ENCODE peak calls at places on chromosomes 7 and 10, in nine cellular contexts. W is GM23338, U is A549, H is Panc1, P is SK-N-SH, Z is HepG2, N is K562, G is HCT116, T is GM12878. X is an unnamed sample.

GRCh38 chr10:7258948-7259523 is 151.8 kb downstream of the SFMBT2 start:
- DNase-seq in T (no peak), P (peak), U (no peak), N (no peak), W (no peak), G (no peak), Z (no peak), H (no peak), X (no peak)

GRCh38 chr10:88114368-88114767 is 250.9 kb downstream of the PTEN start:
- DNase-seq in P (peak), W (peak), H (peak), Z (peak), N (peak), T (no peak), G (peak), U (peak), X (no peak)

GRCh38 chr7:2773608-2774007 is 70.5 kb downstream of the GNA12 start:
- DNase-seq in N (no peak), U (no peak), G (no peak), H (no peak), W (no peak), T (no peak), Z (no peak), P (no peak), X (no peak)

GRCh38 chr7:142380064-142380463 is 122.2 kb upstream of the PRSS58 start:
- DNase-seq in W (no peak), G (no peak), H (no peak), U (no peak), T (no peak), P (no peak), N (no peak), Z (no peak), X (no peak)

GRCh38 chr10:131818510-131819234 is 82.1 kb upstream of the PPP2R2D start:
- DNase-seq in U (no peak), H (no peak), Z (no peak), W (no peak), P (peak), G (no peak), T (no peak), N (no peak), X (no peak)

GRCh38 chr10:74558403-74558802 is 268.0 kb upstream of the KAT6B start:
- DNase-seq in N (no peak), G (no peak), H (no peak), T (no peak), W (no peak), Z (no peak), U (no peak), P (no peak), X (no peak)

GRCh38 chr10:124354411-124355382 is 64.0 kb downstream of the OAT start:
- DNase-seq in P (peak), N (peak), W (peak), H (peak), Z (peak), T (no peak), U (peak), G (peak), X (peak)

GRCh38 chr7:30969604-30969970 is 5.8 kb downstream of the GHRHR start:
- DNase-seq in P (peak), G (no peak), N (no peak), U (no peak), Z (no peak), H (no peak), T (no peak), W (no peak), X (no peak)

GRCh38 chr10:44925224-44925623 is 14.1 kb downstream of the TMEM72 start:
- DNase-seq in U (no peak), Z (peak), W (peak), P (peak), G (no peak), H (no peak), T (no peak), N (peak), X (no peak)

GRCh38 chr10:122126763-122127659 is 138.0 kb downstream of the TACC2 start:
- DNase-seq in N (no peak), H (no peak), T (no peak), W (peak), Z (peak), U (peak), G (peak), P (no peak), X (no peak)

GRCh38 chr10:22252801-22253577 is 35.2 kb upstream of the EBLN1 start:
- DNase-seq in Z (no peak), W (peak), G (no peak), T (no peak), P (no peak), H (no peak), N (no peak), U (no peak), X (no peak)

GRCh38 chr7:135211179-135211945 is at the start of gene WDR91:
- DNase-seq in T (peak), P (peak), H (peak), W (peak), Z (peak), G (peak), U (peak), N (peak), X (peak)

GRCh38 chr7:42170724-42171123 is 66.3 kb downstream of the GLI3 start:
- DNase-seq in Z (no peak), G (no peak), N (no peak), H (no peak), P (no peak), T (no peak), W (no peak), U (no peak), X (no peak)

GRCh38 chr7:43362652-43363428 is 220.1 kb upstream of the STK17A start:
- DNase-seq in N (no peak), T (no peak), U (no peak), W (no peak), G (no peak), P (peak), Z (no peak), H (no peak), X (no peak)

GRCh38 chr10:69327463-69328345 is 49.4 kb downstream of the HK1 start:
- DNase-seq in Z (no peak), W (no peak), N (peak), G (no peak), T (no peak), P (no peak), U (no peak), H (no peak), X (peak)

GRCh38 chr7:2734084-2734601 is 46.1 kb downstream of the AMZ1 start:
- DNase-seq in U (no peak), G (no peak), W (no peak), H (no peak), P (no peak), T (no peak), N (no peak), Z (no peak), X (peak)

GRCh38 chr7:115630049-115630448 is 400.5 kb downstream of the TFEC start:
- DNase-seq in Z (no peak), P (no peak), W (no peak), G (no peak), H (no peak), U (no peak), N (no peak), T (no peak), X (no peak)

GRCh38 chr10:13099144-13099665 is 758 bp upstream of the OPTN start:
- DNase-seq in T (no peak), N (peak), W (peak), U (peak), P (peak), Z (peak), H (no peak), G (peak), X (no peak)

GRCh38 chr10:101602767-101603398 is 14.8 kb downstream of the DPCD start:
- DNase-seq in G (peak), P (peak), T (peak), Z (peak), U (peak), H (peak), N (peak), W (peak), X (peak)

GRCh38 chr10:125629758-125630376 is 53.1 kb downstream of the TEX36 start:
- DNase-seq in N (peak), T (no peak), U (peak), W (peak), G (peak), P (peak), Z (peak), H (peak), X (peak)

GRCh38 chr7:99386584-99387238 is 12.2 kb downstream of the ARPC1B start:
- DNase-seq in G (no peak), H (no peak), T (no peak), U (no peak), P (peak), W (peak), N (peak), Z (peak), X (peak)

GRCh38 chr10:2949948-2950354 is 117.4 kb upstream of the PFKP start:
- DNase-seq in W (no peak), U (peak), H (peak), P (no peak), G (no peak), T (peak), Z (no peak), N (no peak), X (no peak)

GRCh38 chr7:105336009-105336408 is 52.7 kb downstream of the SRPK2 start:
- DNase-seq in G (no peak), T (no peak), H (no peak), U (no peak), Z (no peak), N (no peak), P (peak), W (no peak), X (no peak)

GRCh38 chr10:90813592-90814365 is 44.1 kb downstream of the HTR7 start:
- DNase-seq in Z (no peak), P (no peak), T (no peak), W (peak), N (no peak), G (no peak), U (no peak), H (no peak), X (no peak)

GRCh38 chr10:36534471-36535002 is 590.9 kb upstream of the ANKRD30A start:
- DNase-seq in G (no peak), T (no peak), Z (no peak), P (no peak), H (peak), W (no peak), U (peak), N (no peak), X (peak)

GRCh38 chr7:51430480-51431086 is 114.0 kb upstream of the COBL start:
- DNase-seq in U (peak), T (peak), H (peak), Z (peak), W (peak), N (peak), P (peak), G (peak), X (peak)

GRCh38 chr7:87127019-87127418 is 25.2 kb upstream of the DMTF1 start:
- DNase-seq in P (no peak), N (no peak), H (no peak), G (no peak), U (no peak), T (no peak), W (no peak), Z (no peak), X (no peak)

GRCh38 chr7:143283344-143283743 is 1.4 kb upstream of the TMEM139 start:
- DNase-seq in T (no peak), Z (no peak), W (peak), H (no peak), G (no peak), P (no peak), U (no peak), N (no peak), X (no peak)

GRCh38 chr7:100432053-100432452 is 2.4 kb downstream of the MEPCE start:
- DNase-seq in W (no peak), N (no peak), U (no peak), T (no peak), Z (no peak), G (no peak), H (no peak), P (no peak), X (no peak)

GRCh38 chr7:151923097-151923876 is 33.0 kb upstream of the GALNTL5 start:
- DNase-seq in U (no peak), Z (no peak), P (no peak), T (no peak), N (no peak), G (no peak), W (no peak), H (no peak), X (peak)
- TF ChIP-seq REST in U (no peak), Z (no peak), P (no peak), T (no peak), N (no peak), G (no peak), W (no peak), H (no peak), X (peak)

GRCh38 chr7:22695476-22696132 is 31.4 kb upstream of the IL6 start:
- DNase-seq in N (no peak), Z (no peak), T (no peak), H (no peak), G (no peak), W (no peak), P (no peak), U (no peak), X (no peak)
- TF ChIP-seq REST in N (no peak), Z (no peak), T (no peak), H (no peak), G (no peak), W (no peak), P (no peak), U (no peak), X (no peak)

DNA sequence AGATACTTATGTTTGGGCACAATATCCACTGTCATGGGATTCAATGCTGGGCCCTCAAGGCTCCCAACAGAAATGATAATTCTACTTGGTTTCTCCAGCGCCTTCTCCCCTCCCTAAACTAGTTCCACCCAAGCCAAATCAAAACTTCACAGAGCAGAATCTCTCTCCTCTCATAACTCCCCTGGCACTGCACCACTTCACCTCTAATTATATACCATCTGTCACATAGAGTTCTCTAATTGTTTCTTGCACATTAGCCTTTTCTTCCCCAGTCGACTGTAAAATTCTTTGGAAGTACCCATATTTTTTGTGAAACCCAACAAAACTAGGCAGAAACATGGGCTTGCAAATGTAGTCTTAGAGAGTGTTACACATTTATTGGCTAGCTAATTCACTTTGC is 8.1 kb downstream of the SGMS1 start:
- DNase-seq in H (no peak), G (no peak), W (no peak), P (no peak), U (no peak), Z (no peak), T (no peak), N (no peak), X (no peak)
- TF ChIP-seq REST in H (no peak), G (no peak), W (no peak), P (no peak), U (no peak), Z (no peak), T (no peak), N (no peak), X (no peak)

GRCh38 chr10:33154590-33154989 is 179.9 kb downstream of the NRP1 start:
- DNase-seq in G (no peak), W (no peak), Z (no peak), U (no peak), T (no peak), N (no peak), H (no peak), P (no peak), X (no peak)
- TF ChIP-seq REST in G (no peak), W (no peak), Z (no peak), U (no peak), T (no peak), N (no peak), H (no peak), P (no peak), X (no peak)

DNA sequence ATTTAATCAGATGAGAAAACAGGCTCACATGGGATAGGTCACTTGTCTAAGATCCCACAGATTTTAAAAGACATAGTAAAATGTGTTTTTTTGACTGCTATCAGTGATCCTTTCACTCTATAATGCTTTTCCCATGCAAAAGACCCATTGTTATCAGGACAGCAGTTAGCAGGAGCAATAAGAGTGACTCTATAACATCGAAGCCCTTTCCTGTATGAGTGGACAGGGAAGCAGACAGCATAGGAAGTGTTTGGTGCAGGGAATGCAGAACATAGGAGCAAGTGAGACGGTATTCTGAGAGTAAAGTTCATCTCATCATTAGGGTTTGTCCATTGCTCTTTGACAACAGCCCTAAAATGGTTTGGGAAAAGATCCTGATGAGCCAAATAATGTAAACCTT is 68.5 kb downstream of the SLC25A13 start:
- DNase-seq in U (no peak), P (no peak), G (no peak), Z (no peak), H (no peak), N (no peak), W (no peak), T (no peak), X (no peak)
- TF ChIP-seq REST in U (no peak), P (no peak), G (no peak), Z (no peak), H (no peak), N (no peak), W (no peak), T (no peak), X (no peak)

GRCh38 chr7:132783824-132784223 is 207.6 kb upstream of the PLXNA4 start:
- DNase-seq in G (peak), N (no peak), P (no peak), H (no peak), T (no peak), Z (no peak), U (peak), W (no peak), X (no peak)
- TF ChIP-seq REST in G (no peak), N (no peak), P (no peak), H (no peak), T (no peak), Z (no peak), U (no peak), W (no peak), X (no peak)